ENCODE peak calls at places on chromosomes 11 and 22, in nine cellular contexts. One of them, this sample, is unnamed.

GRCh38 chr11:115423728-115424459 is 80.3 kb downstream of the CADM1 start:
- DNase-seq in HEK293T: no peak
- DNase-seq in stimulated activated CD4-positive, alpha-beta T cell treated with anti-CD3 and anti-CD28 coated beads, Interleukin-2, amount 100 ng/mL, for 48 hours: no peak
- DNase-seq in activated naive CD4-positive, alpha-beta T cell: no peak
- DNase-seq in stimulated activated CD8-positive, alpha-beta memory T cell treated with anti-CD3 and anti-CD28 coated beads, Interleukin-4, amount 100 ng/mL, for 4 hours: no peak
- DNase-seq in NCI-H2081: no peak
- DNase-seq in KBM-7: no peak
- DNase-seq in effector CD4-positive, alpha-beta T cell: no peak
- DNase-seq in activated T-helper 9 cell treated with anti-CD3 and anti-CD28 coated beads, Interleukin-2, amount 50 U/mL, for 16 hours: no peak
- DNase-seq in this sample: no peak

GRCh38 chr22:19851291-19852176 is 3.1 kb downstream of the GNB1L start:
- DNase-seq in stimulated activated CD8-positive, alpha-beta memory T cell treated with anti-CD3 and anti-CD28 coated beads, Interleukin-4, amount 100 ng/mL, for 4 hours: no peak
- DNase-seq in stimulated activated CD4-positive, alpha-beta T cell treated with anti-CD3 and anti-CD28 coated beads, Interleukin-2, amount 100 ng/mL, for 48 hours: no peak
- DNase-seq in activated T-helper 9 cell treated with anti-CD3 and anti-CD28 coated beads, Interleukin-2, amount 50 U/mL, for 16 hours: no peak
- DNase-seq in activated naive CD4-positive, alpha-beta T cell: no peak
- DNase-seq in HEK293T: no peak
- DNase-seq in KBM-7: no peak
- DNase-seq in effector CD4-positive, alpha-beta T cell: no peak
- DNase-seq in NCI-H2081: no peak
- DNase-seq in this sample: no peak

GRCh38 chr11:57476883-57477506 is 16.7 kb downstream of the RTN4RL2 start:
- DNase-seq in activated T-helper 9 cell treated with anti-CD3 and anti-CD28 coated beads, Interleukin-2, amount 50 U/mL, for 16 hours: no peak
- DNase-seq in activated naive CD4-positive, alpha-beta T cell: no peak
- DNase-seq in effector CD4-positive, alpha-beta T cell: no peak
- DNase-seq in HEK293T: no peak
- DNase-seq in KBM-7: no peak
- DNase-seq in stimulated activated CD8-positive, alpha-beta memory T cell treated with anti-CD3 and anti-CD28 coated beads, Interleukin-4, amount 100 ng/mL, for 4 hours: no peak
- DNase-seq in NCI-H2081: no peak
- DNase-seq in stimulated activated CD4-positive, alpha-beta T cell treated with anti-CD3 and anti-CD28 coated beads, Interleukin-2, amount 100 ng/mL, for 48 hours: no peak
- DNase-seq in this sample: peak; percentile 100

GRCh38 chr11:79957702-79958101 is 516.9 kb upstream of the TENM4 start:
- DNase-seq in HEK293T: no peak
- DNase-seq in effector CD4-positive, alpha-beta T cell: no peak
- DNase-seq in activated T-helper 9 cell treated with anti-CD3 and anti-CD28 coated beads, Interleukin-2, amount 50 U/mL, for 16 hours: no peak
- DNase-seq in activated naive CD4-positive, alpha-beta T cell: no peak
- DNase-seq in NCI-H2081: no peak
- DNase-seq in stimulated activated CD4-positive, alpha-beta T cell treated with anti-CD3 and anti-CD28 coated beads, Interleukin-2, amount 100 ng/mL, for 48 hours: no peak
- DNase-seq in KBM-7: no peak
- DNase-seq in stimulated activated CD8-positive, alpha-beta memory T cell treated with anti-CD3 and anti-CD28 coated beads, Interleukin-4, amount 100 ng/mL, for 4 hours: no peak
- DNase-seq in this sample: no peak

GRCh38 chr11:126519653-126520573 is 164.4 kb downstream of the ST3GAL4 start:
- DNase-seq in HEK293T: no peak
- DNase-seq in activated naive CD4-positive, alpha-beta T cell: no peak
- DNase-seq in effector CD4-positive, alpha-beta T cell: no peak
- DNase-seq in KBM-7: no peak
- DNase-seq in NCI-H2081: no peak
- DNase-seq in stimulated activated CD4-positive, alpha-beta T cell treated with anti-CD3 and anti-CD28 coated beads, Interleukin-2, amount 100 ng/mL, for 48 hours: no peak
- DNase-seq in stimulated activated CD8-positive, alpha-beta memory T cell treated with anti-CD3 and anti-CD28 coated beads, Interleukin-4, amount 100 ng/mL, for 4 hours: no peak
- DNase-seq in activated T-helper 9 cell treated with anti-CD3 and anti-CD28 coated beads, Interleukin-2, amount 50 U/mL, for 16 hours: no peak
- DNase-seq in this sample: no peak

GRCh38 chr22:39242809-39243442 is 1.9 kb downstream of the PDGFB start:
- DNase-seq in NCI-H2081: no peak
- DNase-seq in activated T-helper 9 cell treated with anti-CD3 and anti-CD28 coated beads, Interleukin-2, amount 50 U/mL, for 16 hours: no peak
- DNase-seq in activated naive CD4-positive, alpha-beta T cell: peak; percentile 23
- DNase-seq in effector CD4-positive, alpha-beta T cell: peak; percentile 28
- DNase-seq in stimulated activated CD8-positive, alpha-beta memory T cell treated with anti-CD3 and anti-CD28 coated beads, Interleukin-4, amount 100 ng/mL, for 4 hours: no peak
- DNase-seq in stimulated activated CD4-positive, alpha-beta T cell treated with anti-CD3 and anti-CD28 coated beads, Interleukin-2, amount 100 ng/mL, for 48 hours: no peak
- DNase-seq in KBM-7: no peak
- DNase-seq in HEK293T: no peak
- DNase-seq in this sample: peak; percentile 76

GRCh38 chr11:66240781-66241136 is 27.7 kb upstream of the RAB1B start:
- DNase-seq in stimulated activated CD4-positive, alpha-beta T cell treated with anti-CD3 and anti-CD28 coated beads, Interleukin-2, amount 100 ng/mL, for 48 hours: no peak
- DNase-seq in effector CD4-positive, alpha-beta T cell: no peak
- DNase-seq in activated T-helper 9 cell treated with anti-CD3 and anti-CD28 coated beads, Interleukin-2, amount 50 U/mL, for 16 hours: no peak
- DNase-seq in NCI-H2081: no peak
- DNase-seq in KBM-7: no peak
- DNase-seq in activated naive CD4-positive, alpha-beta T cell: no peak
- DNase-seq in HEK293T: no peak
- DNase-seq in stimulated activated CD8-positive, alpha-beta memory T cell treated with anti-CD3 and anti-CD28 coated beads, Interleukin-4, amount 100 ng/mL, for 4 hours: no peak
- DNase-seq in this sample: no peak

GRCh38 chr22:45248832-45249561 is 8.3 kb upstream of the KIAA0930 start:
- DNase-seq in NCI-H2081: no peak
- DNase-seq in HEK293T: no peak
- DNase-seq in effector CD4-positive, alpha-beta T cell: no peak
- DNase-seq in activated T-helper 9 cell treated with anti-CD3 and anti-CD28 coated beads, Interleukin-2, amount 50 U/mL, for 16 hours: no peak
- DNase-seq in stimulated activated CD8-positive, alpha-beta memory T cell treated with anti-CD3 and anti-CD28 coated beads, Interleukin-4, amount 100 ng/mL, for 4 hours: no peak
- DNase-seq in stimulated activated CD4-positive, alpha-beta T cell treated with anti-CD3 and anti-CD28 coated beads, Interleukin-2, amount 100 ng/mL, for 48 hours: no peak
- DNase-seq in activated naive CD4-positive, alpha-beta T cell: no peak
- DNase-seq in KBM-7: no peak
- DNase-seq in this sample: no peak

GRCh38 chr11:100680070-100680469 is 7.0 kb upstream of the ARHGAP42 start:
- DNase-seq in stimulated activated CD8-positive, alpha-beta memory T cell treated with anti-CD3 and anti-CD28 coated beads, Interleukin-4, amount 100 ng/mL, for 4 hours: no peak
- DNase-seq in NCI-H2081: no peak
- DNase-seq in effector CD4-positive, alpha-beta T cell: no peak
- DNase-seq in activated naive CD4-positive, alpha-beta T cell: no peak
- DNase-seq in KBM-7: no peak
- DNase-seq in stimulated activated CD4-positive, alpha-beta T cell treated with anti-CD3 and anti-CD28 coated beads, Interleukin-2, amount 100 ng/mL, for 48 hours: no peak
- DNase-seq in HEK293T: no peak
- DNase-seq in activated T-helper 9 cell treated with anti-CD3 and anti-CD28 coated beads, Interleukin-2, amount 50 U/mL, for 16 hours: no peak
- DNase-seq in this sample: no peak

GRCh38 chr11:33753304-33753703 is 17.1 kb upstream of the CD59 start:
- DNase-seq in activated T-helper 9 cell treated with anti-CD3 and anti-CD28 coated beads, Interleukin-2, amount 50 U/mL, for 16 hours: no peak
- DNase-seq in NCI-H2081: no peak
- DNase-seq in KBM-7: no peak
- DNase-seq in effector CD4-positive, alpha-beta T cell: no peak
- DNase-seq in stimulated activated CD8-positive, alpha-beta memory T cell treated with anti-CD3 and anti-CD28 coated beads, Interleukin-4, amount 100 ng/mL, for 4 hours: no peak
- DNase-seq in HEK293T: no peak
- DNase-seq in activated naive CD4-positive, alpha-beta T cell: no peak
- DNase-seq in stimulated activated CD4-positive, alpha-beta T cell treated with anti-CD3 and anti-CD28 coated beads, Interleukin-2, amount 100 ng/mL, for 48 hours: no peak
- DNase-seq in this sample: no peak

GRCh38 chr11:83054904-83055380 is 16.8 kb downstream of the RAB30 start:
- DNase-seq in activated naive CD4-positive, alpha-beta T cell: no peak
- DNase-seq in stimulated activated CD4-positive, alpha-beta T cell treated with anti-CD3 and anti-CD28 coated beads, Interleukin-2, amount 100 ng/mL, for 48 hours: no peak
- DNase-seq in NCI-H2081: peak; percentile 74
- DNase-seq in HEK293T: no peak
- DNase-seq in stimulated activated CD8-positive, alpha-beta memory T cell treated with anti-CD3 and anti-CD28 coated beads, Interleukin-4, amount 100 ng/mL, for 4 hours: no peak
- DNase-seq in KBM-7: no peak
- DNase-seq in effector CD4-positive, alpha-beta T cell: no peak
- DNase-seq in activated T-helper 9 cell treated with anti-CD3 and anti-CD28 coated beads, Interleukin-2, amount 50 U/mL, for 16 hours: no peak
- DNase-seq in this sample: no peak

GRCh38 chr11:33716236-33716635 is 15.6 kb upstream of the C11orf91 start:
- DNase-seq in effector CD4-positive, alpha-beta T cell: no peak
- DNase-seq in activated T-helper 9 cell treated with anti-CD3 and anti-CD28 coated beads, Interleukin-2, amount 50 U/mL, for 16 hours: no peak
- DNase-seq in NCI-H2081: no peak
- DNase-seq in KBM-7: peak; percentile 43
- DNase-seq in stimulated activated CD8-positive, alpha-beta memory T cell treated with anti-CD3 and anti-CD28 coated beads, Interleukin-4, amount 100 ng/mL, for 4 hours: no peak
- DNase-seq in HEK293T: no peak
- DNase-seq in stimulated activated CD4-positive, alpha-beta T cell treated with anti-CD3 and anti-CD28 coated beads, Interleukin-2, amount 100 ng/mL, for 48 hours: no peak
- DNase-seq in activated naive CD4-positive, alpha-beta T cell: no peak
- DNase-seq in this sample: no peak

GRCh38 chr11:44382648-44383240 is 72.8 kb upstream of the ALX4 start:
- DNase-seq in KBM-7: no peak
- DNase-seq in activated naive CD4-positive, alpha-beta T cell: no peak
- DNase-seq in activated T-helper 9 cell treated with anti-CD3 and anti-CD28 coated beads, Interleukin-2, amount 50 U/mL, for 16 hours: no peak
- DNase-seq in NCI-H2081: no peak
- DNase-seq in stimulated activated CD4-positive, alpha-beta T cell treated with anti-CD3 and anti-CD28 coated beads, Interleukin-2, amount 100 ng/mL, for 48 hours: no peak
- DNase-seq in HEK293T: no peak
- DNase-seq in stimulated activated CD8-positive, alpha-beta memory T cell treated with anti-CD3 and anti-CD28 coated beads, Interleukin-4, amount 100 ng/mL, for 4 hours: no peak
- DNase-seq in effector CD4-positive, alpha-beta T cell: no peak
- DNase-seq in this sample: no peak

This sample was measured in HuH-7.